ENCODE peak calls at places on chromosomes 2 and 18, in ten cellular contexts. One of them, this sample, is unnamed.

GRCh38 chr18:46010050-46010449 is 42.9 kb upstream of the EPG5 start:
- DNase-seq in CD4-positive, alpha-beta memory T cell: no peak
- DNase-seq in M059J: no peak
- DNase-seq in ACHN: no peak
- DNase-seq in naive thymus-derived CD4-positive, alpha-beta T cell: no peak
- DNase-seq in ecto neural progenitor cell: no peak
- DNase-seq in HCT116: no peak
- DNase-seq in activated CD4-positive, alpha-beta T cell treated with anti-CD3 and anti-CD28 coated beads for 1 hour: no peak
- DNase-seq in neuronal stem cell: no peak
- DNase-seq in sigmoid colon: no peak
- DNase-seq in this sample: no peak

GRCh38 chr2:65367517-65367916 is 64.9 kb downstream of the SPRED2 start:
- DNase-seq in M059J: peak
- DNase-seq in activated CD4-positive, alpha-beta T cell treated with anti-CD3 and anti-CD28 coated beads for 1 hour: no peak
- DNase-seq in HCT116: no peak
- DNase-seq in naive thymus-derived CD4-positive, alpha-beta T cell: no peak
- DNase-seq in ACHN: peak
- DNase-seq in CD4-positive, alpha-beta memory T cell: no peak
- DNase-seq in neuronal stem cell: no peak
- DNase-seq in sigmoid colon: peak
- DNase-seq in ecto neural progenitor cell: no peak
- DNase-seq in this sample: no peak

GRCh38 chr2:88831071-88831791 is 139.8 kb downstream of the RPIA start:
- DNase-seq in ACHN: no peak
- DNase-seq in M059J: peak
- DNase-seq in ecto neural progenitor cell: no peak
- DNase-seq in sigmoid colon: no peak
- DNase-seq in CD4-positive, alpha-beta memory T cell: no peak
- DNase-seq in HCT116: no peak
- DNase-seq in activated CD4-positive, alpha-beta T cell treated with anti-CD3 and anti-CD28 coated beads for 1 hour: no peak
- DNase-seq in naive thymus-derived CD4-positive, alpha-beta T cell: no peak
- DNase-seq in neuronal stem cell: no peak
- DNase-seq in this sample: no peak

GRCh38 chr2:85709385-85709784 is 15.2 kb downstream of the GNLY start:
- DNase-seq in HCT116: no peak
- DNase-seq in M059J: no peak
- DNase-seq in activated CD4-positive, alpha-beta T cell treated with anti-CD3 and anti-CD28 coated beads for 1 hour: no peak
- DNase-seq in CD4-positive, alpha-beta memory T cell: no peak
- DNase-seq in ACHN: no peak
- DNase-seq in ecto neural progenitor cell: no peak
- DNase-seq in naive thymus-derived CD4-positive, alpha-beta T cell: peak
- DNase-seq in neuronal stem cell: no peak
- DNase-seq in sigmoid colon: no peak
- DNase-seq in this sample: no peak

GRCh38 chr18:33923980-33924379 is 300.7 kb downstream of the NOL4 start:
- DNase-seq in HCT116: no peak
- DNase-seq in ACHN: no peak
- DNase-seq in M059J: no peak
- DNase-seq in sigmoid colon: no peak
- DNase-seq in CD4-positive, alpha-beta memory T cell: no peak
- DNase-seq in neuronal stem cell: no peak
- DNase-seq in naive thymus-derived CD4-positive, alpha-beta T cell: no peak
- DNase-seq in activated CD4-positive, alpha-beta T cell treated with anti-CD3 and anti-CD28 coated beads for 1 hour: no peak
- DNase-seq in ecto neural progenitor cell: no peak
- DNase-seq in this sample: no peak

GRCh38 chr2:168155036-168155435 is 92.4 kb downstream of the STK39 start:
- DNase-seq in neuronal stem cell: no peak
- DNase-seq in CD4-positive, alpha-beta memory T cell: no peak
- DNase-seq in M059J: no peak
- DNase-seq in HCT116: no peak
- DNase-seq in ACHN: no peak
- DNase-seq in ecto neural progenitor cell: no peak
- DNase-seq in naive thymus-derived CD4-positive, alpha-beta T cell: no peak
- DNase-seq in activated CD4-positive, alpha-beta T cell treated with anti-CD3 and anti-CD28 coated beads for 1 hour: no peak
- DNase-seq in sigmoid colon: no peak
- DNase-seq in this sample: no peak

GRCh38 chr2:1556776-1557466 is 143.7 kb downstream of the TPO start:
- DNase-seq in naive thymus-derived CD4-positive, alpha-beta T cell: no peak
- DNase-seq in activated CD4-positive, alpha-beta T cell treated with anti-CD3 and anti-CD28 coated beads for 1 hour: no peak
- DNase-seq in HCT116: no peak
- DNase-seq in ecto neural progenitor cell: no peak
- DNase-seq in M059J: peak
- DNase-seq in sigmoid colon: no peak
- DNase-seq in CD4-positive, alpha-beta memory T cell: no peak
- DNase-seq in neuronal stem cell: no peak
- DNase-seq in ACHN: peak
- DNase-seq in this sample: no peak

GRCh38 chr2:162344617-162344950 is 652 bp downstream of the GCA start:
- DNase-seq in ecto neural progenitor cell: no peak
- DNase-seq in ACHN: peak
- DNase-seq in sigmoid colon: no peak
- DNase-seq in activated CD4-positive, alpha-beta T cell treated with anti-CD3 and anti-CD28 coated beads for 1 hour: no peak
- DNase-seq in HCT116: no peak
- DNase-seq in neuronal stem cell: no peak
- DNase-seq in CD4-positive, alpha-beta memory T cell: no peak
- DNase-seq in M059J: no peak
- DNase-seq in naive thymus-derived CD4-positive, alpha-beta T cell: no peak
- DNase-seq in this sample: no peak

GRCh38 chr2:43774617-43775016 is 778 bp downstream of the DYNC2LI1 start:
- DNase-seq in CD4-positive, alpha-beta memory T cell: no peak
- DNase-seq in M059J: no peak
- DNase-seq in HCT116: no peak
- DNase-seq in activated CD4-positive, alpha-beta T cell treated with anti-CD3 and anti-CD28 coated beads for 1 hour: no peak
- DNase-seq in ACHN: no peak
- DNase-seq in sigmoid colon: no peak
- DNase-seq in ecto neural progenitor cell: no peak
- DNase-seq in naive thymus-derived CD4-positive, alpha-beta T cell: no peak
- DNase-seq in neuronal stem cell: no peak
- DNase-seq in this sample: no peak

GRCh38 chr2:222959358-222959757 is 92.6 kb upstream of the KCNE4 start:
- DNase-seq in M059J: peak
- DNase-seq in naive thymus-derived CD4-positive, alpha-beta T cell: no peak
- DNase-seq in ecto neural progenitor cell: peak
- DNase-seq in neuronal stem cell: no peak
- DNase-seq in HCT116: peak
- DNase-seq in activated CD4-positive, alpha-beta T cell treated with anti-CD3 and anti-CD28 coated beads for 1 hour: no peak
- DNase-seq in CD4-positive, alpha-beta memory T cell: no peak
- DNase-seq in ACHN: peak
- DNase-seq in sigmoid colon: no peak
- DNase-seq in this sample: peak

GRCh38 chr2:180747728-180748127 is 232.7 kb upstream of the UBE2E3 start:
- DNase-seq in CD4-positive, alpha-beta memory T cell: no peak
- DNase-seq in HCT116: no peak
- DNase-seq in M059J: peak
- DNase-seq in ecto neural progenitor cell: no peak
- DNase-seq in neuronal stem cell: no peak
- DNase-seq in sigmoid colon: no peak
- DNase-seq in activated CD4-positive, alpha-beta T cell treated with anti-CD3 and anti-CD28 coated beads for 1 hour: no peak
- DNase-seq in ACHN: peak
- DNase-seq in naive thymus-derived CD4-positive, alpha-beta T cell: no peak
- DNase-seq in this sample: no peak

GRCh38 chr2:60410458-60411146 is 142.9 kb downstream of the BCL11A start:
- DNase-seq in activated CD4-positive, alpha-beta T cell treated with anti-CD3 and anti-CD28 coated beads for 1 hour: no peak
- DNase-seq in ACHN: no peak
- DNase-seq in sigmoid colon: no peak
- DNase-seq in neuronal stem cell: no peak
- DNase-seq in CD4-positive, alpha-beta memory T cell: no peak
- DNase-seq in ecto neural progenitor cell: no peak
- DNase-seq in HCT116: no peak
- DNase-seq in naive thymus-derived CD4-positive, alpha-beta T cell: no peak
- DNase-seq in M059J: no peak
- DNase-seq in this sample: no peak

GRCh38 chr2:70707706-70708105 is 60.3 kb downstream of the ADD2 start:
- DNase-seq in ecto neural progenitor cell: no peak
- DNase-seq in HCT116: no peak
- DNase-seq in sigmoid colon: peak
- DNase-seq in M059J: no peak
- DNase-seq in activated CD4-positive, alpha-beta T cell treated with anti-CD3 and anti-CD28 coated beads for 1 hour: no peak
- DNase-seq in CD4-positive, alpha-beta memory T cell: no peak
- DNase-seq in neuronal stem cell: no peak
- DNase-seq in naive thymus-derived CD4-positive, alpha-beta T cell: no peak
- DNase-seq in ACHN: no peak
- DNase-seq in this sample: no peak

GRCh38 chr2:162086904-162087303 is 12.9 kb upstream of the DPP4 start:
- DNase-seq in HCT116: no peak
- DNase-seq in ACHN: no peak
- DNase-seq in activated CD4-positive, alpha-beta T cell treated with anti-CD3 and anti-CD28 coated beads for 1 hour: no peak
- DNase-seq in ecto neural progenitor cell: no peak
- DNase-seq in naive thymus-derived CD4-positive, alpha-beta T cell: no peak
- DNase-seq in CD4-positive, alpha-beta memory T cell: no peak
- DNase-seq in sigmoid colon: no peak
- DNase-seq in neuronal stem cell: no peak
- DNase-seq in M059J: peak
- DNase-seq in this sample: no peak

GRCh38 chr2:54658548-54659207 is 64.8 kb upstream of the EML6 start:
- DNase-seq in sigmoid colon: no peak
- DNase-seq in ecto neural progenitor cell: no peak
- DNase-seq in ACHN: no peak
- DNase-seq in HCT116: no peak
- DNase-seq in naive thymus-derived CD4-positive, alpha-beta T cell: no peak
- DNase-seq in activated CD4-positive, alpha-beta T cell treated with anti-CD3 and anti-CD28 coated beads for 1 hour: no peak
- DNase-seq in CD4-positive, alpha-beta memory T cell: no peak
- DNase-seq in neuronal stem cell: no peak
- DNase-seq in M059J: peak
- DNase-seq in this sample: no peak

GRCh38 chr2:239946570-239947311 is 78.4 kb downstream of the NDUFA10 start:
- DNase-seq in CD4-positive, alpha-beta memory T cell: no peak
- DNase-seq in sigmoid colon: peak
- DNase-seq in ACHN: no peak
- DNase-seq in naive thymus-derived CD4-positive, alpha-beta T cell: no peak
- DNase-seq in neuronal stem cell: no peak
- DNase-seq in HCT116: no peak
- DNase-seq in ecto neural progenitor cell: no peak
- DNase-seq in M059J: no peak
- DNase-seq in activated CD4-positive, alpha-beta T cell treated with anti-CD3 and anti-CD28 coated beads for 1 hour: no peak
- DNase-seq in this sample: no peak

GRCh38 chr2:241034490-241035141 is 36.2 kb downstream of the SNED1 start:
- DNase-seq in activated CD4-positive, alpha-beta T cell treated with anti-CD3 and anti-CD28 coated beads for 1 hour: no peak
- DNase-seq in ecto neural progenitor cell: no peak
- DNase-seq in ACHN: no peak
- DNase-seq in sigmoid colon: peak
- DNase-seq in CD4-positive, alpha-beta memory T cell: no peak
- DNase-seq in naive thymus-derived CD4-positive, alpha-beta T cell: no peak
- DNase-seq in neuronal stem cell: no peak
- DNase-seq in HCT116: no peak
- DNase-seq in M059J: no peak
- DNase-seq in this sample: no peak

GRCh38 chr2:43399515-43400245 is 173.3 kb upstream of the ZFP36L2 start:
- DNase-seq in sigmoid colon: peak
- DNase-seq in CD4-positive, alpha-beta memory T cell: no peak
- DNase-seq in ecto neural progenitor cell: no peak
- DNase-seq in HCT116: no peak
- DNase-seq in neuronal stem cell: no peak
- DNase-seq in naive thymus-derived CD4-positive, alpha-beta T cell: no peak
- DNase-seq in activated CD4-positive, alpha-beta T cell treated with anti-CD3 and anti-CD28 coated beads for 1 hour: no peak
- DNase-seq in M059J: peak
- DNase-seq in ACHN: no peak
- DNase-seq in this sample: no peak

GRCh38 chr2:10977003-10977402 is 65.3 kb downstream of the KCNF1 start:
- DNase-seq in HCT116: no peak
- DNase-seq in naive thymus-derived CD4-positive, alpha-beta T cell: no peak
- DNase-seq in neuronal stem cell: no peak
- DNase-seq in ACHN: no peak
- DNase-seq in activated CD4-positive, alpha-beta T cell treated with anti-CD3 and anti-CD28 coated beads for 1 hour: no peak
- DNase-seq in sigmoid colon: no peak
- DNase-seq in CD4-positive, alpha-beta memory T cell: no peak
- DNase-seq in M059J: peak
- DNase-seq in ecto neural progenitor cell: no peak
- DNase-seq in this sample: no peak

GRCh38 chr18:37476182-37476581 is 89.4 kb downstream of the CELF4 start:
- DNase-seq in ecto neural progenitor cell: peak
- DNase-seq in HCT116: peak
- DNase-seq in M059J: peak
- DNase-seq in naive thymus-derived CD4-positive, alpha-beta T cell: no peak
- DNase-seq in ACHN: peak
- DNase-seq in sigmoid colon: no peak
- DNase-seq in activated CD4-positive, alpha-beta T cell treated with anti-CD3 and anti-CD28 coated beads for 1 hour: no peak
- DNase-seq in neuronal stem cell: peak
- DNase-seq in CD4-positive, alpha-beta memory T cell: no peak
- DNase-seq in this sample: peak

GRCh38 chr2:158723921-158724802 is 71.0 kb upstream of the DAPL1 start:
- DNase-seq in naive thymus-derived CD4-positive, alpha-beta T cell: no peak
- DNase-seq in M059J: peak
- DNase-seq in activated CD4-positive, alpha-beta T cell treated with anti-CD3 and anti-CD28 coated beads for 1 hour: no peak
- DNase-seq in sigmoid colon: no peak
- DNase-seq in ACHN: peak
- DNase-seq in ecto neural progenitor cell: peak
- DNase-seq in CD4-positive, alpha-beta memory T cell: no peak
- DNase-seq in neuronal stem cell: no peak
- DNase-seq in HCT116: peak
- DNase-seq in this sample: no peak

GRCh38 chr2:212097001-212097400 is 441.6 kb downstream of the ERBB4 start:
- DNase-seq in ecto neural progenitor cell: no peak
- DNase-seq in neuronal stem cell: no peak
- DNase-seq in activated CD4-positive, alpha-beta T cell treated with anti-CD3 and anti-CD28 coated beads for 1 hour: no peak
- DNase-seq in CD4-positive, alpha-beta memory T cell: no peak
- DNase-seq in sigmoid colon: no peak
- DNase-seq in M059J: no peak
- DNase-seq in naive thymus-derived CD4-positive, alpha-beta T cell: no peak
- DNase-seq in HCT116: no peak
- DNase-seq in ACHN: no peak
- DNase-seq in this sample: no peak

GRCh38 chr2:46666044-46666662 is 186.8 kb downstream of the TMEM247 start:
- DNase-seq in M059J: no peak
- DNase-seq in HCT116: no peak
- DNase-seq in neuronal stem cell: no peak
- DNase-seq in ecto neural progenitor cell: no peak
- DNase-seq in activated CD4-positive, alpha-beta T cell treated with anti-CD3 and anti-CD28 coated beads for 1 hour: no peak
- DNase-seq in ACHN: no peak
- DNase-seq in sigmoid colon: peak
- DNase-seq in CD4-positive, alpha-beta memory T cell: no peak
- DNase-seq in naive thymus-derived CD4-positive, alpha-beta T cell: no peak
- DNase-seq in this sample: no peak

GRCh38 chr2:117523267-117523666 is 291.2 kb upstream of the DDX18 start:
- DNase-seq in CD4-positive, alpha-beta memory T cell: no peak
- DNase-seq in M059J: no peak
- DNase-seq in naive thymus-derived CD4-positive, alpha-beta T cell: no peak
- DNase-seq in ecto neural progenitor cell: no peak
- DNase-seq in ACHN: no peak
- DNase-seq in sigmoid colon: peak
- DNase-seq in neuronal stem cell: no peak
- DNase-seq in activated CD4-positive, alpha-beta T cell treated with anti-CD3 and anti-CD28 coated beads for 1 hour: no peak
- DNase-seq in HCT116: no peak
- DNase-seq in this sample: no peak

GRCh38 chr18:75211721-75212625 is 1.4 kb downstream of the TSHZ1 start:
- DNase-seq in CD4-positive, alpha-beta memory T cell: peak
- DNase-seq in sigmoid colon: peak
- DNase-seq in neuronal stem cell: peak
- DNase-seq in ecto neural progenitor cell: peak
- DNase-seq in activated CD4-positive, alpha-beta T cell treated with anti-CD3 and anti-CD28 coated beads for 1 hour: no peak
- DNase-seq in ACHN: peak
- DNase-seq in HCT116: no peak
- DNase-seq in M059J: peak
- DNase-seq in naive thymus-derived CD4-positive, alpha-beta T cell: peak
- DNase-seq in this sample: no peak

GRCh38 chr2:219552382-219553167 is 8.7 kb downstream of the TMEM198 start:
- DNase-seq in ACHN: peak
- DNase-seq in sigmoid colon: peak
- DNase-seq in CD4-positive, alpha-beta memory T cell: peak
- DNase-seq in HCT116: peak
- DNase-seq in neuronal stem cell: peak
- DNase-seq in ecto neural progenitor cell: peak
- DNase-seq in activated CD4-positive, alpha-beta T cell treated with anti-CD3 and anti-CD28 coated beads for 1 hour: peak
- DNase-seq in M059J: peak
- DNase-seq in naive thymus-derived CD4-positive, alpha-beta T cell: peak
- DNase-seq in this sample: peak

GRCh38 chr2:168160897-168161296 is 86.5 kb downstream of the STK39 start:
- DNase-seq in sigmoid colon: no peak
- DNase-seq in ACHN: peak
- DNase-seq in M059J: peak
- DNase-seq in naive thymus-derived CD4-positive, alpha-beta T cell: no peak
- DNase-seq in HCT116: peak
- DNase-seq in neuronal stem cell: no peak
- DNase-seq in ecto neural progenitor cell: no peak
- DNase-seq in CD4-positive, alpha-beta memory T cell: no peak
- DNase-seq in activated CD4-positive, alpha-beta T cell treated with anti-CD3 and anti-CD28 coated beads for 1 hour: no peak
- DNase-seq in this sample: no peak

GRCh38 chr2:127516031-127516430 is 10.3 kb downstream of the IWS1 start:
- DNase-seq in naive thymus-derived CD4-positive, alpha-beta T cell: no peak
- DNase-seq in activated CD4-positive, alpha-beta T cell treated with anti-CD3 and anti-CD28 coated beads for 1 hour: no peak
- DNase-seq in HCT116: no peak
- DNase-seq in neuronal stem cell: no peak
- DNase-seq in M059J: peak
- DNase-seq in ecto neural progenitor cell: no peak
- DNase-seq in ACHN: no peak
- DNase-seq in CD4-positive, alpha-beta memory T cell: no peak
- DNase-seq in sigmoid colon: peak
- DNase-seq in this sample: no peak

This sample was measured in NT2/D1.